ENCODE peak calls at places on chromosomes 3 and 15, in six cellular contexts. U is SW480, J is mucosa of descending colon, Z is M059J, C is amygdala, H is epithelial cell of prostate. E is an unnamed sample.
A peak's percentile ranks its signal among the peaks of the same experiment; 100 is the strongest.

GRCh38 chr15:77538011-77538410 is 94.7 kb downstream of the LINGO1 start:
- DNase-seq in Z (no peak), H (no peak), J (no peak), C (peak; percentile 59), U (no peak), E (no peak)

GRCh38 chr3:193903976-193904375 is 232.0 kb upstream of the HES1 start:
- DNase-seq in H (no peak), J (no peak), U (no peak), Z (no peak), C (no peak), E (no peak)

GRCh38 chr15:97968380-97968779 is 7.9 kb downstream of the ARRDC4 start:
- DNase-seq in Z (peak; percentile 63), H (no peak), U (no peak), C (no peak), J (no peak), E (peak; percentile 34)

GRCh38 chr3:50171540-50172301 is 16.6 kb downstream of the SEMA3F start:
- DNase-seq in C (no peak), J (peak; percentile 83), U (peak; percentile 96), Z (no peak), H (no peak), E (no peak)

GRCh38 chr15:99509686-99510461 is 55.9 kb upstream of the MEF2A start:
- DNase-seq in J (no peak), U (no peak), Z (no peak), C (no peak), H (no peak), E (no peak)

GRCh38 chr3:46690798-46691197 is 2.7 kb downstream of the ALS2CL start:
- DNase-seq in Z (peak; percentile 27), C (no peak), J (peak; percentile 81), H (no peak), U (peak; percentile 70), E (no peak)

GRCh38 chr3:11717768-11718581 is 74.3 kb upstream of the VGLL4 start:
- DNase-seq in U (peak; percentile 33), J (no peak), C (no peak), Z (peak; percentile 43), H (no peak), E (no peak)

GRCh38 chr3:57530071-57530608 is 14.0 kb downstream of the DNAH12 start:
- DNase-seq in H (no peak), C (no peak), U (peak; percentile 11), J (no peak), Z (no peak), E (no peak)

GRCh38 chr3:117997201-117998049 is 1037.2 kb downstream of the IGSF11 start:
- DNase-seq in C (peak; percentile 75), H (peak; percentile 8), U (peak; percentile 28), Z (peak; percentile 68), J (peak; percentile 62), E (peak; percentile 71)

E was measured in fibroblast of the conjunctiva.